ENCODE peak calls at places on chromosome 7, in seven cellular contexts. One of them, this sample, is unnamed.
A peak's percentile ranks its signal among the peaks of the same experiment; 100 is the strongest.

GRCh38 chr7:19268737-19269136 is 123.5 kb upstream of the FERD3L start:
- DNase-seq in tibial nerve: no peak
- DNase-seq in cardiac muscle cell: no peak
- DNase-seq in left lung: no peak
- DNase-seq in spleen: no peak
- DNase-seq in hepatocyte: no peak
- DNase-seq in breast epithelium: no peak
- DNase-seq in this sample: no peak

GRCh38 chr7:103993551-103993950 is 4.1 kb upstream of the RELN start:
- DNase-seq in tibial nerve: no peak
- DNase-seq in cardiac muscle cell: no peak
- DNase-seq in left lung: no peak
- DNase-seq in spleen: no peak
- DNase-seq in hepatocyte: no peak
- DNase-seq in breast epithelium: no peak
- DNase-seq in this sample: no peak

GRCh38 chr7:140304071-140304799 is 94.1 kb downstream of the SLC37A3 start:
- DNase-seq in tibial nerve: no peak
- DNase-seq in cardiac muscle cell: no peak
- DNase-seq in left lung: no peak
- DNase-seq in spleen: no peak
- DNase-seq in hepatocyte: no peak
- DNase-seq in breast epithelium: no peak
- DNase-seq in this sample: no peak

GRCh38 chr7:44920119-44920518 is 34.8 kb upstream of the PURB start:
- DNase-seq in tibial nerve: no peak
- DNase-seq in cardiac muscle cell: no peak
- DNase-seq in left lung: no peak
- DNase-seq in spleen: no peak
- DNase-seq in hepatocyte: no peak
- DNase-seq in breast epithelium: no peak
- DNase-seq in this sample: no peak

GRCh38 chr7:155345490-155345889 is 47.8 kb downstream of the INSIG1 start:
- DNase-seq in tibial nerve: no peak
- DNase-seq in cardiac muscle cell: no peak
- DNase-seq in left lung: no peak
- DNase-seq in spleen: no peak
- DNase-seq in hepatocyte: no peak
- DNase-seq in breast epithelium: no peak
- DNase-seq in this sample: no peak

GRCh38 chr7:123635551-123636359 is 19.9 kb upstream of the LMOD2 start:
- DNase-seq in tibial nerve: no peak
- DNase-seq in cardiac muscle cell: peak; percentile 49
- DNase-seq in left lung: no peak
- DNase-seq in spleen: no peak
- DNase-seq in hepatocyte: peak; percentile 56
- DNase-seq in breast epithelium: no peak
- DNase-seq in this sample: no peak

GRCh38 chr7:11895352-11895751 is 63.4 kb upstream of the THSD7A start:
- DNase-seq in tibial nerve: no peak
- DNase-seq in cardiac muscle cell: no peak
- DNase-seq in left lung: no peak
- DNase-seq in spleen: no peak
- DNase-seq in hepatocyte: no peak
- DNase-seq in breast epithelium: no peak
- DNase-seq in this sample: no peak

GRCh38 chr7:43248961-43249807 is 136.7 kb downstream of the HECW1 start:
- DNase-seq in tibial nerve: no peak
- DNase-seq in cardiac muscle cell: no peak
- DNase-seq in left lung: peak; percentile 33
- DNase-seq in spleen: no peak
- DNase-seq in hepatocyte: no peak
- DNase-seq in breast epithelium: no peak
- DNase-seq in this sample: no peak

GRCh38 chr7:118429141-118429540 is 204.6 kb downstream of the ANKRD7 start:
- DNase-seq in tibial nerve: no peak
- DNase-seq in cardiac muscle cell: no peak
- DNase-seq in left lung: no peak
- DNase-seq in spleen: no peak
- DNase-seq in hepatocyte: no peak
- DNase-seq in breast epithelium: no peak
- DNase-seq in this sample: no peak

GRCh38 chr7:141126107-141126506 is 52.2 kb downstream of the TMEM178B start:
- DNase-seq in tibial nerve: no peak
- DNase-seq in cardiac muscle cell: no peak
- DNase-seq in left lung: no peak
- DNase-seq in spleen: no peak
- DNase-seq in hepatocyte: no peak
- DNase-seq in breast epithelium: no peak
- DNase-seq in this sample: no peak

GRCh38 chr7:37081436-37081835 is 357.1 kb upstream of the AOAH start:
- DNase-seq in tibial nerve: no peak
- DNase-seq in cardiac muscle cell: peak; percentile 13
- DNase-seq in left lung: no peak
- DNase-seq in spleen: no peak
- DNase-seq in hepatocyte: peak; percentile 47
- DNase-seq in breast epithelium: no peak
- DNase-seq in this sample: no peak

GRCh38 chr7:85593355-85593754 is 406.5 kb upstream of the SEMA3D start:
- DNase-seq in tibial nerve: no peak
- DNase-seq in cardiac muscle cell: peak; percentile 30
- DNase-seq in left lung: peak; percentile 67
- DNase-seq in spleen: no peak
- DNase-seq in hepatocyte: no peak
- DNase-seq in breast epithelium: no peak
- DNase-seq in this sample: no peak

GRCh38 chr7:69596723-69597277 is 1.5 kb upstream of the AUTS2 start:
- DNase-seq in tibial nerve: no peak
- DNase-seq in cardiac muscle cell: no peak
- DNase-seq in left lung: no peak
- DNase-seq in spleen: no peak
- DNase-seq in hepatocyte: no peak
- DNase-seq in breast epithelium: no peak
- DNase-seq in this sample: no peak

GRCh38 chr7:38506004-38506403 is 125.2 kb downstream of the AMPH start:
- DNase-seq in tibial nerve: no peak
- DNase-seq in cardiac muscle cell: no peak
- DNase-seq in left lung: no peak
- DNase-seq in spleen: no peak
- DNase-seq in hepatocyte: no peak
- DNase-seq in breast epithelium: no peak
- DNase-seq in this sample: no peak

GRCh38 chr7:48101352-48101751 is 12.3 kb downstream of the UPP1 start:
- DNase-seq in tibial nerve: no peak
- DNase-seq in cardiac muscle cell: no peak
- DNase-seq in left lung: no peak
- DNase-seq in spleen: no peak
- DNase-seq in hepatocyte: no peak
- DNase-seq in breast epithelium: no peak
- DNase-seq in this sample: no peak

GRCh38 chr7:41027428-41028115 is 675.3 kb downstream of the INHBA start:
- DNase-seq in tibial nerve: no peak
- DNase-seq in cardiac muscle cell: no peak
- DNase-seq in left lung: no peak
- DNase-seq in spleen: no peak
- DNase-seq in hepatocyte: no peak
- DNase-seq in breast epithelium: no peak
- DNase-seq in this sample: no peak

GRCh38 chr7:90238017-90238416 is 7.0 kb upstream of the CFAP69 start:
- DNase-seq in tibial nerve: no peak
- DNase-seq in cardiac muscle cell: no peak
- DNase-seq in left lung: no peak
- DNase-seq in spleen: no peak
- DNase-seq in hepatocyte: no peak
- DNase-seq in breast epithelium: no peak
- DNase-seq in this sample: no peak

GRCh38 chr7:66920256-66920655 is 769 bp upstream of the TMEM248 start:
- DNase-seq in tibial nerve: no peak
- DNase-seq in cardiac muscle cell: no peak
- DNase-seq in left lung: no peak
- DNase-seq in spleen: no peak
- DNase-seq in hepatocyte: no peak
- DNase-seq in breast epithelium: no peak
- DNase-seq in this sample: no peak

GRCh38 chr7:77576856-77577255 is 39.8 kb downstream of the PTPN12 start:
- DNase-seq in tibial nerve: no peak
- DNase-seq in cardiac muscle cell: no peak
- DNase-seq in left lung: no peak
- DNase-seq in spleen: no peak
- DNase-seq in hepatocyte: no peak
- DNase-seq in breast epithelium: no peak
- DNase-seq in this sample: no peak

GRCh38 chr7:77571791-77572190 is 34.7 kb downstream of the PTPN12 start:
- DNase-seq in tibial nerve: no peak
- DNase-seq in cardiac muscle cell: no peak
- DNase-seq in left lung: no peak
- DNase-seq in spleen: no peak
- DNase-seq in hepatocyte: no peak
- DNase-seq in breast epithelium: no peak
- DNase-seq in this sample: no peak

GRCh38 chr7:77569514-77570232 is 32.6 kb downstream of the PTPN12 start:
- DNase-seq in tibial nerve: no peak
- DNase-seq in cardiac muscle cell: no peak
- DNase-seq in left lung: no peak
- DNase-seq in spleen: no peak
- DNase-seq in hepatocyte: no peak
- DNase-seq in breast epithelium: no peak
- DNase-seq in this sample: no peak

GRCh38 chr7:77570330-77571011 is 33.4 kb downstream of the PTPN12 start:
- DNase-seq in tibial nerve: no peak
- DNase-seq in cardiac muscle cell: no peak
- DNase-seq in left lung: no peak
- DNase-seq in spleen: no peak
- DNase-seq in hepatocyte: no peak
- DNase-seq in breast epithelium: no peak
- DNase-seq in this sample: no peak

GRCh38 chr7:77575187-77575586 is 38.1 kb downstream of the PTPN12 start:
- DNase-seq in tibial nerve: no peak
- DNase-seq in cardiac muscle cell: no peak
- DNase-seq in left lung: no peak
- DNase-seq in spleen: no peak
- DNase-seq in hepatocyte: no peak
- DNase-seq in breast epithelium: no peak
- DNase-seq in this sample: no peak
- H3K36me3 ChIP-seq in tibial nerve: no peaks in the 10 kb centered on the region
- H3K36me3 ChIP-seq in cardiac muscle cell: peaks cover 15% of the 10 kb centered on the region
- H3K36me3 ChIP-seq in left lung: peaks cover 65% of the 10 kb centered on the region
- H3K36me3 ChIP-seq in spleen: peaks cover 82% of the 10 kb centered on the region
- H3K36me3 ChIP-seq in hepatocyte: no peaks in the 10 kb centered on the region
- H3K36me3 ChIP-seq in breast epithelium: peaks cover 4% of the 10 kb centered on the region
- H3K36me3 ChIP-seq in this sample: peaks cover 2% of the 10 kb centered on the region

GRCh38 chr7:28570970-28571288 is 158.6 kb downstream of the CREB5 start:
- DNase-seq in tibial nerve: no peak
- DNase-seq in cardiac muscle cell: no peak
- DNase-seq in left lung: no peak
- DNase-seq in spleen: no peak
- DNase-seq in hepatocyte: no peak
- DNase-seq in breast epithelium: no peak
- DNase-seq in this sample: no peak

GRCh38 chr7:28572321-28573058 is 160.2 kb downstream of the CREB5 start:
- DNase-seq in tibial nerve: no peak
- DNase-seq in cardiac muscle cell: no peak
- DNase-seq in left lung: no peak
- DNase-seq in spleen: no peak
- DNase-seq in hepatocyte: no peak
- DNase-seq in breast epithelium: no peak
- DNase-seq in this sample: no peak

GRCh38 chr7:28573059-28573553 is 160.8 kb downstream of the CREB5 start:
- DNase-seq in tibial nerve: peak; percentile 17
- DNase-seq in cardiac muscle cell: no peak
- DNase-seq in left lung: peak; percentile 34
- DNase-seq in spleen: no peak
- DNase-seq in hepatocyte: no peak
- DNase-seq in breast epithelium: peak; percentile 56
- DNase-seq in this sample: no peak

GRCh38 chr7:28571405-28571804 is 159.1 kb downstream of the CREB5 start:
- DNase-seq in tibial nerve: no peak
- DNase-seq in cardiac muscle cell: no peak
- DNase-seq in left lung: no peak
- DNase-seq in spleen: no peak
- DNase-seq in hepatocyte: no peak
- DNase-seq in breast epithelium: no peak
- DNase-seq in this sample: no peak

GRCh38 chr7:28570113-28570969 is 158.0 kb downstream of the CREB5 start:
- DNase-seq in tibial nerve: no peak
- DNase-seq in cardiac muscle cell: no peak
- DNase-seq in left lung: no peak
- DNase-seq in spleen: no peak
- DNase-seq in hepatocyte: no peak
- DNase-seq in breast epithelium: no peak
- DNase-seq in this sample: no peak
- H3K4me1 ChIP-seq in tibial nerve: peaks cover 20% of the 10 kb centered on the region
- H3K4me1 ChIP-seq in cardiac muscle cell: no peaks in the 10 kb centered on the region
- H3K4me1 ChIP-seq in left lung: peaks cover 6% of the 10 kb centered on the region
- H3K4me1 ChIP-seq in spleen: peaks cover 10% of the 10 kb centered on the region
- H3K4me1 ChIP-seq in hepatocyte: peaks cover 10% of the 10 kb centered on the region
- H3K4me1 ChIP-seq in breast epithelium: no peaks in the 10 kb centered on the region
- H3K4me1 ChIP-seq in this sample: peaks cover 3% of the 10 kb centered on the region

DNA sequence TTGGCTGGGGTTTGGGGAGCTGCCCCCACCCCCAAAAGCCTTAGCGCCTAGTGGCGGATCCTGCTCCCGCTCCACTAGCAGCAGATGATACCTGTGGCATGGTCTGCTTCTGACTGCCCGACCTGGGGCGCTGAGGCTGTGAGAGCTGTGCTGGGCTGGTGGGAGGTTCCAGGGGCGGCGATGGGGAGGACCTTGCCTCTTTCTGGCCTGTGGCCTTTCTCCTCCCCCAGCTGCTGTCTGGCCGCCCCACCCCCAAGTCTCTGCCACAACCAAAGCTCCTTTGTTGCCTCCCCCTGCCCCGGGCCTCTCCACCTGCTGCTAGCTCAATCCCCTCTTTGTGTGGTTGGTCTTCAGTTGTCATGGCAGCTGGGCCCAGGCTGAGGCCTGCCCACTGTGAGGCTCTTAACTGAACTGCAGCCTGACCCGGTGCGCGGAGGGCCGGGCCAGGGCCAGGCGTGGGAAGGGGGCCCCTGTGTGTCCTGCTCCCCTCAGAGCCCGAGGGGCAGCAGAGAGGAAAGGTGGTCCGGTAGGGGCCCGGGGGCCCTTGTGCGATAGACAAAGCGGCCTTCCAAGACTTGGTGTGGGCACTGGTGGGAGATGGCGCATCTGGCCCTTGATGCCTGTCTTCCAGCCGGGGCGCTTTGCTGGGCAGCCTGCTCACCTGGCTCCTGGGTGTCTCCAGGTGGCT is 4.7 kb downstream of the ZNF775 start:
- DNase-seq in tibial nerve: peak; percentile 62
- DNase-seq in cardiac muscle cell: peak; percentile 90
- DNase-seq in left lung: no peak
- DNase-seq in spleen: no peak
- DNase-seq in hepatocyte: peak; percentile 79
- DNase-seq in breast epithelium: no peak
- DNase-seq in this sample: peak; percentile 73
- H3K27ac ChIP-seq in tibial nerve: peak overlapping the region; percentile 74
- H3K27ac ChIP-seq in cardiac muscle cell: peak overlapping the region; percentile 84
- H3K27ac ChIP-seq in left lung: no peak overlapping the region
- H3K27ac ChIP-seq in spleen: no peak overlapping the region
- H3K27ac ChIP-seq in hepatocyte: peak overlapping the region; percentile 65
- H3K27ac ChIP-seq in breast epithelium: peak overlapping the region; percentile 72
- H3K27ac ChIP-seq in this sample: no peak overlapping the region

GRCh38 chr7:128985660-128986059 is 47.9 kb downstream of the IRF5 start:
- DNase-seq in tibial nerve: no peak
- DNase-seq in cardiac muscle cell: no peak
- DNase-seq in left lung: no peak
- DNase-seq in spleen: no peak
- DNase-seq in hepatocyte: no peak
- DNase-seq in breast epithelium: no peak
- DNase-seq in this sample: no peak

GRCh38 chr7:128982105-128982504 is 44.4 kb downstream of the IRF5 start:
- DNase-seq in tibial nerve: no peak
- DNase-seq in cardiac muscle cell: no peak
- DNase-seq in left lung: no peak
- DNase-seq in spleen: no peak
- DNase-seq in hepatocyte: no peak
- DNase-seq in breast epithelium: no peak
- DNase-seq in this sample: no peak
- H3K36me3 ChIP-seq in tibial nerve: no peaks in the 10 kb centered on the region
- H3K36me3 ChIP-seq in cardiac muscle cell: peaks cover 71% of the 10 kb centered on the region
- H3K36me3 ChIP-seq in left lung: peaks cover 99% of the 10 kb centered on the region
- H3K36me3 ChIP-seq in spleen: peaks cover 100% of the 10 kb centered on the region
- H3K36me3 ChIP-seq in hepatocyte: no peaks in the 10 kb centered on the region
- H3K36me3 ChIP-seq in breast epithelium: peaks cover 3% of the 10 kb centered on the region
- H3K36me3 ChIP-seq in this sample: peaks cover 6% of the 10 kb centered on the region